ENCODE peak calls at places on chromosomes 11 and 22, in five cellular contexts. One of them, this sample, is unnamed.

GRCh38 chr11:1906623-1907423 is 12.7 kb upstream of the TNNT3 start:
- DNase-seq in stimulated activated CD8-positive, alpha-beta memory T cell treated with anti-CD3 and anti-CD28 coated beads, Interleukin-4, amount 100 ng/mL, for 4 hours: no peak
- DNase-seq in posterior vena cava: peak
- DNase-seq in activated T-cell treated with anti-CD3 and anti-CD28 coated beads for 1 hour: no peak
- DNase-seq in type B pancreatic cell: no peak
- DNase-seq in this sample: no peak

GRCh38 chr11:44955019-44955738 is 4.5 kb upstream of the TP53I11 start:
- DNase-seq in stimulated activated CD8-positive, alpha-beta memory T cell treated with anti-CD3 and anti-CD28 coated beads, Interleukin-4, amount 100 ng/mL, for 4 hours: no peak
- DNase-seq in posterior vena cava: peak
- DNase-seq in activated T-cell treated with anti-CD3 and anti-CD28 coated beads for 1 hour: no peak
- DNase-seq in type B pancreatic cell: no peak
- DNase-seq in this sample: peak

GRCh38 chr11:117528061-117528780 is 200.6 kb downstream of the CEP164 start:
- DNase-seq in stimulated activated CD8-positive, alpha-beta memory T cell treated with anti-CD3 and anti-CD28 coated beads, Interleukin-4, amount 100 ng/mL, for 4 hours: no peak
- DNase-seq in posterior vena cava: no peak
- DNase-seq in activated T-cell treated with anti-CD3 and anti-CD28 coated beads for 1 hour: no peak
- DNase-seq in type B pancreatic cell: no peak
- DNase-seq in this sample: no peak

GRCh38 chr11:134040386-134041297 is 28.2 kb upstream of the JAM3 start:
- DNase-seq in stimulated activated CD8-positive, alpha-beta memory T cell treated with anti-CD3 and anti-CD28 coated beads, Interleukin-4, amount 100 ng/mL, for 4 hours: no peak
- DNase-seq in posterior vena cava: peak
- DNase-seq in activated T-cell treated with anti-CD3 and anti-CD28 coated beads for 1 hour: no peak
- DNase-seq in type B pancreatic cell: no peak
- DNase-seq in this sample: peak

GRCh38 chr11:78207532-78208256 is 19.0 kb downstream of the USP35 start:
- DNase-seq in stimulated activated CD8-positive, alpha-beta memory T cell treated with anti-CD3 and anti-CD28 coated beads, Interleukin-4, amount 100 ng/mL, for 4 hours: no peak
- DNase-seq in posterior vena cava: no peak
- DNase-seq in activated T-cell treated with anti-CD3 and anti-CD28 coated beads for 1 hour: no peak
- DNase-seq in type B pancreatic cell: no peak
- DNase-seq in this sample: peak

GRCh38 chr22:26642465-26643367 is 14.7 kb upstream of the MIAT start:
- DNase-seq in stimulated activated CD8-positive, alpha-beta memory T cell treated with anti-CD3 and anti-CD28 coated beads, Interleukin-4, amount 100 ng/mL, for 4 hours: peak
- DNase-seq in posterior vena cava: no peak
- DNase-seq in activated T-cell treated with anti-CD3 and anti-CD28 coated beads for 1 hour: peak
- DNase-seq in type B pancreatic cell: no peak
- DNase-seq in this sample: no peak

GRCh38 chr11:76419896-76420295 is 24.9 kb upstream of the EMSY start:
- DNase-seq in stimulated activated CD8-positive, alpha-beta memory T cell treated with anti-CD3 and anti-CD28 coated beads, Interleukin-4, amount 100 ng/mL, for 4 hours: no peak
- DNase-seq in posterior vena cava: no peak
- DNase-seq in activated T-cell treated with anti-CD3 and anti-CD28 coated beads for 1 hour: no peak
- DNase-seq in type B pancreatic cell: no peak
- DNase-seq in this sample: no peak

GRCh38 chr22:42305967-42306366 is 35.5 kb upstream of the TCF20 start:
- DNase-seq in stimulated activated CD8-positive, alpha-beta memory T cell treated with anti-CD3 and anti-CD28 coated beads, Interleukin-4, amount 100 ng/mL, for 4 hours: no peak
- DNase-seq in posterior vena cava: no peak
- DNase-seq in activated T-cell treated with anti-CD3 and anti-CD28 coated beads for 1 hour: no peak
- DNase-seq in type B pancreatic cell: no peak
- DNase-seq in this sample: no peak

GRCh38 chr11:61609000-61609969 is 28.4 kb upstream of the SYT7 start:
- DNase-seq in stimulated activated CD8-positive, alpha-beta memory T cell treated with anti-CD3 and anti-CD28 coated beads, Interleukin-4, amount 100 ng/mL, for 4 hours: no peak
- DNase-seq in posterior vena cava: no peak
- DNase-seq in activated T-cell treated with anti-CD3 and anti-CD28 coated beads for 1 hour: no peak
- DNase-seq in type B pancreatic cell: no peak
- DNase-seq in this sample: no peak

GRCh38 chr22:24207264-24208011 is 26.2 kb downstream of the SUSD2 start:
- DNase-seq in stimulated activated CD8-positive, alpha-beta memory T cell treated with anti-CD3 and anti-CD28 coated beads, Interleukin-4, amount 100 ng/mL, for 4 hours: no peak
- DNase-seq in posterior vena cava: no peak
- DNase-seq in activated T-cell treated with anti-CD3 and anti-CD28 coated beads for 1 hour: no peak
- DNase-seq in type B pancreatic cell: no peak
- DNase-seq in this sample: no peak

GRCh38 chr11:75955443-75955842 is 140.4 kb downstream of the UVRAG start:
- DNase-seq in stimulated activated CD8-positive, alpha-beta memory T cell treated with anti-CD3 and anti-CD28 coated beads, Interleukin-4, amount 100 ng/mL, for 4 hours: no peak
- DNase-seq in posterior vena cava: peak
- DNase-seq in activated T-cell treated with anti-CD3 and anti-CD28 coated beads for 1 hour: no peak
- DNase-seq in type B pancreatic cell: no peak
- DNase-seq in this sample: no peak

GRCh38 chr22:18035740-18036139 is 11.4 kb upstream of the MICAL3 start:
- DNase-seq in stimulated activated CD8-positive, alpha-beta memory T cell treated with anti-CD3 and anti-CD28 coated beads, Interleukin-4, amount 100 ng/mL, for 4 hours: no peak
- DNase-seq in posterior vena cava: peak
- DNase-seq in activated T-cell treated with anti-CD3 and anti-CD28 coated beads for 1 hour: no peak
- DNase-seq in type B pancreatic cell: no peak
- DNase-seq in this sample: no peak

GRCh38 chr11:2186669-2187266 is 15.2 kb upstream of the TH start:
- DNase-seq in stimulated activated CD8-positive, alpha-beta memory T cell treated with anti-CD3 and anti-CD28 coated beads, Interleukin-4, amount 100 ng/mL, for 4 hours: no peak
- DNase-seq in posterior vena cava: no peak
- DNase-seq in activated T-cell treated with anti-CD3 and anti-CD28 coated beads for 1 hour: peak
- DNase-seq in type B pancreatic cell: no peak
- DNase-seq in this sample: no peak

GRCh38 chr11:34899633-34900016 is 16.6 kb downstream of the APIP start:
- DNase-seq in stimulated activated CD8-positive, alpha-beta memory T cell treated with anti-CD3 and anti-CD28 coated beads, Interleukin-4, amount 100 ng/mL, for 4 hours: no peak
- DNase-seq in posterior vena cava: no peak
- DNase-seq in activated T-cell treated with anti-CD3 and anti-CD28 coated beads for 1 hour: no peak
- DNase-seq in type B pancreatic cell: no peak
- DNase-seq in this sample: no peak

GRCh38 chr11:29124436-29124835 is 892.4 kb downstream of the KCNA4 start:
- DNase-seq in stimulated activated CD8-positive, alpha-beta memory T cell treated with anti-CD3 and anti-CD28 coated beads, Interleukin-4, amount 100 ng/mL, for 4 hours: no peak
- DNase-seq in posterior vena cava: no peak
- DNase-seq in activated T-cell treated with anti-CD3 and anti-CD28 coated beads for 1 hour: no peak
- DNase-seq in type B pancreatic cell: no peak
- DNase-seq in this sample: no peak

GRCh38 chr11:83336993-83337392 is 50.8 kb upstream of the CCDC90B start:
- DNase-seq in stimulated activated CD8-positive, alpha-beta memory T cell treated with anti-CD3 and anti-CD28 coated beads, Interleukin-4, amount 100 ng/mL, for 4 hours: no peak
- DNase-seq in posterior vena cava: no peak
- DNase-seq in activated T-cell treated with anti-CD3 and anti-CD28 coated beads for 1 hour: no peak
- DNase-seq in type B pancreatic cell: no peak
- DNase-seq in this sample: no peak

GRCh38 chr11:6248248-6248647 is 9.4 kb downstream of the CNGA4 start:
- DNase-seq in stimulated activated CD8-positive, alpha-beta memory T cell treated with anti-CD3 and anti-CD28 coated beads, Interleukin-4, amount 100 ng/mL, for 4 hours: no peak
- DNase-seq in posterior vena cava: no peak
- DNase-seq in activated T-cell treated with anti-CD3 and anti-CD28 coated beads for 1 hour: no peak
- DNase-seq in type B pancreatic cell: no peak
- DNase-seq in this sample: no peak

GRCh38 chr11:14499178-14499559 is 442 bp downstream of the COPB1 start:
- DNase-seq in stimulated activated CD8-positive, alpha-beta memory T cell treated with anti-CD3 and anti-CD28 coated beads, Interleukin-4, amount 100 ng/mL, for 4 hours: peak
- DNase-seq in posterior vena cava: no peak
- DNase-seq in activated T-cell treated with anti-CD3 and anti-CD28 coated beads for 1 hour: peak
- DNase-seq in type B pancreatic cell: no peak
- DNase-seq in this sample: peak

This sample was measured in sigmoid colon.